ENCODE peak calls at places on chromosomes 13 and 19, in six cellular contexts. E is renal cortical epithelial cell; U is neuronal stem cell; S is stimulated activated CD4-positive, alpha-beta T cell treated with anti-CD3 and anti-CD28 coated beads, Interleukin-2, amount 100 ng/mL, for 48 hours; H is heart left ventricle; V is left cardiac atrium. I is an unnamed sample.

GRCh38 chr13:24064258-24064860 is 96.2 kb upstream of the SPATA13 start:
- DNase-seq in S (no peak), E (no peak), U (no peak), H (no peak), V (no peak), I (no peak)

GRCh38 chr19:29495091-29495490 is 30.7 kb upstream of the VSTM2B start:
- DNase-seq in E (no peak), H (no peak), S (no peak), V (no peak), U (no peak), I (no peak)

GRCh38 chr19:8242212-8242821 is 33.1 kb downstream of the CERS4 start:
- DNase-seq in S (no peak), H (no peak), V (no peak), U (no peak), E (no peak), I (no peak)

GRCh38 chr19:17873661-17874422 is 2.1 kb downstream of the SLC5A5 start:
- DNase-seq in U (peak), S (peak), V (peak), E (no peak), H (no peak), I (no peak)

GRCh38 chr13:29594310-29594709 is 1.2 kb downstream of the SLC7A1 start:
- DNase-seq in E (peak), U (peak), S (peak), H (no peak), V (peak), I (peak)

GRCh38 chr19:30228113-30228725 is 144.0 kb upstream of the ZNF536 start:
- DNase-seq in S (no peak), U (no peak), E (no peak), H (no peak), V (no peak), I (no peak)

GRCh38 chr19:5369962-5370367 is 29.4 kb upstream of the PTPRS start:
- DNase-seq in H (no peak), S (peak), V (peak), U (peak), E (no peak), I (no peak)

GRCh38 chr13:35876601-35877000 is 254.6 kb downstream of the DCLK1 start:
- DNase-seq in H (no peak), E (no peak), U (no peak), V (no peak), S (no peak), I (no peak)

GRCh38 chr19:1172353-1173159 is 1.5 kb downstream of the SBNO2 start:
- DNase-seq in U (no peak), E (no peak), V (peak), H (no peak), S (no peak), I (no peak)

GRCh38 chr13:110262494-110262893 is 44.5 kb downstream of the COL4A1 start:
- DNase-seq in H (no peak), U (no peak), E (peak), V (no peak), S (no peak), I (no peak)

GRCh38 chr19:38401148-38401547 is 1.7 kb upstream of the FAM98C start:
- DNase-seq in E (peak), U (no peak), V (no peak), S (no peak), H (no peak), I (peak)

GRCh38 chr13:20616059-20616797 is 49.3 kb downstream of the IFT88 start:
- DNase-seq in H (no peak), S (no peak), V (no peak), U (no peak), E (peak), I (no peak)